ENCODE peak calls at places on chromosomes 6 and 20, in eight cellular contexts. One of them, this sample, is unnamed.

GRCh38 chr6:84635081-84635745 is 129.2 kb downstream of the TBX18 start:
- DNase-seq in NCI-H2081: no peak
- DNase-seq in pancreas: no peak
- DNase-seq in anterior cingulate cortex: no peak
- DNase-seq in A549: no peak
- DNase-seq in nephron progenitor cell: no peak
- DNase-seq in AG20443: peak
- DNase-seq in T-helper 2 cell: no peak
- DNase-seq in this sample: no peak

GRCh38 chr20:59745716-59746115 is 141.4 kb downstream of the PHACTR3 start:
- DNase-seq in A549: no peak
- DNase-seq in AG20443: no peak
- DNase-seq in nephron progenitor cell: no peak
- DNase-seq in pancreas: no peak
- DNase-seq in anterior cingulate cortex: no peak
- DNase-seq in NCI-H2081: no peak
- DNase-seq in T-helper 2 cell: no peak
- DNase-seq in this sample: no peak

GRCh38 chr6:104736545-104736944 is 123.2 kb downstream of the HACE1 start:
- DNase-seq in pancreas: no peak
- DNase-seq in T-helper 2 cell: no peak
- DNase-seq in AG20443: no peak
- DNase-seq in NCI-H2081: no peak
- DNase-seq in anterior cingulate cortex: no peak
- DNase-seq in nephron progenitor cell: no peak
- DNase-seq in A549: no peak
- DNase-seq in this sample: no peak

GRCh38 chr6:130970839-130971410 is 92.1 kb downstream of the EPB41L2 start:
- DNase-seq in anterior cingulate cortex: no peak
- DNase-seq in nephron progenitor cell: no peak
- DNase-seq in AG20443: no peak
- DNase-seq in NCI-H2081: no peak
- DNase-seq in A549: no peak
- DNase-seq in T-helper 2 cell: no peak
- DNase-seq in pancreas: no peak
- DNase-seq in this sample: no peak

GRCh38 chr6:158686791-158687381 is 37.0 kb downstream of the SYTL3 start:
- DNase-seq in T-helper 2 cell: peak
- DNase-seq in AG20443: no peak
- DNase-seq in NCI-H2081: no peak
- DNase-seq in nephron progenitor cell: no peak
- DNase-seq in A549: no peak
- DNase-seq in pancreas: no peak
- DNase-seq in anterior cingulate cortex: no peak
- DNase-seq in this sample: no peak

GRCh38 chr6:2020909-2021308 is 224.5 kb downstream of the GMDS start:
- DNase-seq in AG20443: peak
- DNase-seq in A549: no peak
- DNase-seq in T-helper 2 cell: no peak
- DNase-seq in anterior cingulate cortex: no peak
- DNase-seq in nephron progenitor cell: no peak
- DNase-seq in NCI-H2081: peak
- DNase-seq in pancreas: no peak
- DNase-seq in this sample: no peak

GRCh38 chr6:158852312-158853071 is 33.3 kb upstream of the EZR start:
- DNase-seq in A549: no peak
- DNase-seq in NCI-H2081: no peak
- DNase-seq in anterior cingulate cortex: no peak
- DNase-seq in AG20443: no peak
- DNase-seq in nephron progenitor cell: no peak
- DNase-seq in T-helper 2 cell: peak
- DNase-seq in pancreas: no peak
- DNase-seq in this sample: no peak

GRCh38 chr20:24697411-24697810 is 228.0 kb downstream of the SYNDIG1 start:
- DNase-seq in AG20443: no peak
- DNase-seq in NCI-H2081: no peak
- DNase-seq in A549: no peak
- DNase-seq in T-helper 2 cell: no peak
- DNase-seq in pancreas: no peak
- DNase-seq in anterior cingulate cortex: no peak
- DNase-seq in nephron progenitor cell: no peak
- DNase-seq in this sample: no peak

GRCh38 chr20:41342474-41343464 is 2.1 kb downstream of the LPIN3 start:
- DNase-seq in T-helper 2 cell: no peak
- DNase-seq in NCI-H2081: no peak
- DNase-seq in pancreas: no peak
- DNase-seq in anterior cingulate cortex: no peak
- DNase-seq in AG20443: no peak
- DNase-seq in A549: no peak
- DNase-seq in nephron progenitor cell: no peak
- DNase-seq in this sample: no peak

GRCh38 chr6:11093065-11093590 is 506 bp upstream of the SMIM13 start:
- DNase-seq in NCI-H2081: peak
- DNase-seq in anterior cingulate cortex: peak
- DNase-seq in AG20443: no peak
- DNase-seq in nephron progenitor cell: no peak
- DNase-seq in T-helper 2 cell: peak
- DNase-seq in A549: peak
- DNase-seq in pancreas: no peak
- DNase-seq in this sample: no peak

GRCh38 chr6:138498575-138499302 is 555 bp downstream of the NHSL1 start:
- DNase-seq in anterior cingulate cortex: no peak
- DNase-seq in AG20443: no peak
- DNase-seq in T-helper 2 cell: no peak
- DNase-seq in nephron progenitor cell: no peak
- DNase-seq in NCI-H2081: no peak
- DNase-seq in pancreas: no peak
- DNase-seq in A549: no peak
- DNase-seq in this sample: no peak

GRCh38 chr6:161596807-161597505 is 323.1 kb upstream of the AGPAT4 start:
- DNase-seq in T-helper 2 cell: no peak
- DNase-seq in A549: no peak
- DNase-seq in anterior cingulate cortex: no peak
- DNase-seq in nephron progenitor cell: no peak
- DNase-seq in pancreas: no peak
- DNase-seq in NCI-H2081: no peak
- DNase-seq in AG20443: no peak
- DNase-seq in this sample: no peak

GRCh38 chr20:32626859-32627636 is 41.9 kb upstream of the NOL4L start:
- DNase-seq in AG20443: peak
- DNase-seq in nephron progenitor cell: no peak
- DNase-seq in anterior cingulate cortex: peak
- DNase-seq in A549: no peak
- DNase-seq in pancreas: peak
- DNase-seq in NCI-H2081: peak
- DNase-seq in T-helper 2 cell: peak
- DNase-seq in this sample: no peak

GRCh38 chr6:147508871-147509608 is 550 bp downstream of the SAMD5 start:
- DNase-seq in pancreas: no peak
- DNase-seq in nephron progenitor cell: peak
- DNase-seq in T-helper 2 cell: no peak
- DNase-seq in NCI-H2081: no peak
- DNase-seq in AG20443: peak
- DNase-seq in A549: peak
- DNase-seq in anterior cingulate cortex: no peak
- DNase-seq in this sample: peak

GRCh38 chr20:46353506-46354206 is 45.4 kb upstream of the CDH22 start:
- DNase-seq in NCI-H2081: no peak
- DNase-seq in anterior cingulate cortex: no peak
- DNase-seq in AG20443: no peak
- DNase-seq in nephron progenitor cell: no peak
- DNase-seq in T-helper 2 cell: no peak
- DNase-seq in pancreas: no peak
- DNase-seq in A549: no peak
- DNase-seq in this sample: no peak

GRCh38 chr6:65557224-65557623 is 149.8 kb downstream of the EYS start:
- DNase-seq in anterior cingulate cortex: no peak
- DNase-seq in A549: no peak
- DNase-seq in nephron progenitor cell: no peak
- DNase-seq in AG20443: no peak
- DNase-seq in T-helper 2 cell: no peak
- DNase-seq in pancreas: no peak
- DNase-seq in NCI-H2081: peak
- DNase-seq in this sample: no peak

GRCh38 chr6:150409576-150410066 is 40.8 kb downstream of the IYD start:
- DNase-seq in nephron progenitor cell: no peak
- DNase-seq in anterior cingulate cortex: no peak
- DNase-seq in NCI-H2081: peak
- DNase-seq in A549: no peak
- DNase-seq in pancreas: peak
- DNase-seq in AG20443: no peak
- DNase-seq in T-helper 2 cell: no peak
- DNase-seq in this sample: no peak

GRCh38 chr20:62310757-62311121 is 7.9 kb downstream of the ADRM1 start:
- DNase-seq in nephron progenitor cell: no peak
- DNase-seq in NCI-H2081: no peak
- DNase-seq in pancreas: no peak
- DNase-seq in AG20443: no peak
- DNase-seq in A549: no peak
- DNase-seq in T-helper 2 cell: no peak
- DNase-seq in anterior cingulate cortex: no peak
- DNase-seq in this sample: no peak

GRCh38 chr6:56155634-56156141 is 91.7 kb downstream of the COL21A1 start:
- DNase-seq in anterior cingulate cortex: no peak
- DNase-seq in AG20443: no peak
- DNase-seq in pancreas: no peak
- DNase-seq in nephron progenitor cell: no peak
- DNase-seq in T-helper 2 cell: no peak
- DNase-seq in A549: no peak
- DNase-seq in NCI-H2081: no peak
- DNase-seq in this sample: no peak

GRCh38 chr6:24887520-24887919 is 48.2 kb downstream of the RIPOR2 start:
- DNase-seq in pancreas: no peak
- DNase-seq in nephron progenitor cell: no peak
- DNase-seq in T-helper 2 cell: no peak
- DNase-seq in A549: no peak
- DNase-seq in AG20443: no peak
- DNase-seq in NCI-H2081: no peak
- DNase-seq in anterior cingulate cortex: no peak
- DNase-seq in this sample: no peak

GRCh38 chr20:33561981-33562601 is 72.2 kb downstream of the CBFA2T2 start:
- DNase-seq in anterior cingulate cortex: peak
- DNase-seq in pancreas: peak
- DNase-seq in NCI-H2081: peak
- DNase-seq in A549: peak
- DNase-seq in T-helper 2 cell: no peak
- DNase-seq in nephron progenitor cell: no peak
- DNase-seq in AG20443: peak
- DNase-seq in this sample: peak

GRCh38 chr6:110140650-110141049 is 38.8 kb downstream of the WASF1 start:
- DNase-seq in anterior cingulate cortex: no peak
- DNase-seq in nephron progenitor cell: no peak
- DNase-seq in AG20443: peak
- DNase-seq in T-helper 2 cell: no peak
- DNase-seq in pancreas: no peak
- DNase-seq in NCI-H2081: no peak
- DNase-seq in A549: peak
- DNase-seq in this sample: no peak

GRCh38 chr20:54086444-54087134 is 16.2 kb upstream of the BCAS1 start:
- DNase-seq in AG20443: peak
- DNase-seq in anterior cingulate cortex: no peak
- DNase-seq in nephron progenitor cell: no peak
- DNase-seq in A549: no peak
- DNase-seq in NCI-H2081: no peak
- DNase-seq in T-helper 2 cell: no peak
- DNase-seq in pancreas: no peak
- DNase-seq in this sample: no peak

GRCh38 chr6:144899161-144899560 is 614.0 kb downstream of the UTRN start:
- DNase-seq in pancreas: no peak
- DNase-seq in NCI-H2081: no peak
- DNase-seq in A549: no peak
- DNase-seq in AG20443: peak
- DNase-seq in anterior cingulate cortex: no peak
- DNase-seq in nephron progenitor cell: no peak
- DNase-seq in T-helper 2 cell: no peak
- DNase-seq in this sample: no peak

GRCh38 chr6:89794324-89794723 is 25.3 kb downstream of the MDN1 start:
- DNase-seq in A549: no peak
- DNase-seq in AG20443: no peak
- DNase-seq in NCI-H2081: no peak
- DNase-seq in anterior cingulate cortex: no peak
- DNase-seq in nephron progenitor cell: no peak
- DNase-seq in pancreas: no peak
- DNase-seq in T-helper 2 cell: peak
- DNase-seq in this sample: no peak

GRCh38 chr20:19928379-19929360 is 88.5 kb upstream of the NAA20 start:
- DNase-seq in AG20443: peak
- DNase-seq in nephron progenitor cell: no peak
- DNase-seq in anterior cingulate cortex: no peak
- DNase-seq in T-helper 2 cell: no peak
- DNase-seq in NCI-H2081: no peak
- DNase-seq in pancreas: peak
- DNase-seq in A549: no peak
- DNase-seq in this sample: no peak